ENCODE peak calls at places on chromosomes 5 and 9, in nine cellular contexts. U is NCI-H1092 treated with DMSO at 0.1 percent for 48 hours; N is foreskin fibroblast; K is activated naive CD4-positive, alpha-beta T cell; A is renal cortical epithelial cell; H is GM13976; F is NCI-H774; O is GM03348; C is fibroblast of the aortic adventitia. S is an unnamed sample.

GRCh38 chr9:114484854-114485443 is 20.3 kb downstream of the WHRN start:
- DNase-seq in U (no peak), N (peak; percentile 34), K (no peak), A (peak; percentile 47), H (peak; percentile 60), F (no peak), O (peak; percentile 68), C (peak; percentile 64), S (peak; percentile 29)

GRCh38 chr5:113039229-113039628 is 62.6 kb downstream of the DCP2 start:
- DNase-seq in U (no peak), N (no peak), K (no peak), A (no peak), H (no peak), F (no peak), O (no peak), C (no peak), S (no peak)

GRCh38 chr5:14123974-14124482 is 19.1 kb upstream of the TRIO start:
- DNase-seq in U (no peak), N (no peak), K (no peak), A (no peak), H (no peak), F (no peak), O (no peak), C (no peak), S (no peak)

GRCh38 chr5:120254385-120254784 is 209.7 kb upstream of the PRR16 start:
- DNase-seq in U (no peak), N (no peak), K (no peak), A (no peak), H (no peak), F (no peak), O (no peak), C (no peak), S (no peak)

GRCh38 chr5:77531297-77531696 is 39.2 kb upstream of the WDR41 start:
- DNase-seq in U (no peak), N (no peak), K (no peak), A (no peak), H (no peak), F (no peak), O (no peak), C (no peak), S (no peak)

GRCh38 chr9:96251451-96251850 is 50.5 kb downstream of the HSD17B3 start:
- DNase-seq in U (no peak), N (no peak), K (no peak), A (no peak), H (no peak), F (no peak), O (no peak), C (no peak), S (no peak)

GRCh38 chr5:161975350-161975749 is 92.2 kb upstream of the GABRG2 start:
- DNase-seq in U (no peak), N (no peak), K (no peak), A (no peak), H (no peak), F (no peak), O (no peak), C (no peak), S (no peak)

GRCh38 chr9:34419716-34420504 is 38.5 kb downstream of the FAM219A start:
- DNase-seq in U (no peak), N (no peak), K (no peak), A (no peak), H (no peak), F (no peak), O (no peak), C (no peak), S (no peak)

GRCh38 chr5:142644640-142645361 is 41.1 kb downstream of the FGF1 start:
- DNase-seq in U (no peak), N (peak; percentile 98), K (no peak), A (peak; percentile 98), H (no peak), F (no peak), O (peak; percentile 94), C (peak; percentile 100), S (peak; percentile 94)

GRCh38 chr5:143176048-143176447 is 227.4 kb downstream of the NR3C1 start:
- DNase-seq in U (no peak), N (no peak), K (no peak), A (peak; percentile 51), H (no peak), F (no peak), O (no peak), C (no peak), S (no peak)

GRCh38 chr5:122173484-122174191 is 44.3 kb downstream of the ZNF474 start:
- DNase-seq in U (no peak), N (no peak), K (no peak), A (no peak), H (no peak), F (no peak), O (no peak), C (no peak), S (no peak)

GRCh38 chr5:17255471-17256016 is 38.1 kb downstream of the BASP1 start:
- DNase-seq in U (no peak), N (no peak), K (no peak), A (peak; percentile 23), H (no peak), F (no peak), O (no peak), C (peak; percentile 25), S (no peak)

GRCh38 chr9:38026840-38027527 is 42.0 kb downstream of the SHB start:
- DNase-seq in U (peak; percentile 20), N (no peak), K (no peak), A (no peak), H (no peak), F (peak; percentile 46), O (no peak), C (no peak), S (no peak)

GRCh38 chr5:138955013-138955660 is 80.0 kb upstream of the LRRTM2 start:
- DNase-seq in U (peak; percentile 89), N (no peak), K (no peak), A (no peak), H (no peak), F (peak; percentile 31), O (no peak), C (no peak), S (no peak)

GRCh38 chr5:168468836-168469235 is 17.4 kb upstream of the RARS1 start:
- DNase-seq in U (no peak), N (peak; percentile 81), K (no peak), A (peak; percentile 43), H (no peak), F (no peak), O (peak; percentile 61), C (peak; percentile 64), S (peak; percentile 31)

GRCh38 chr5:7533941-7534340 is 138.0 kb downstream of the ADCY2 start:
- DNase-seq in U (no peak), N (no peak), K (no peak), A (no peak), H (no peak), F (no peak), O (no peak), C (no peak), S (no peak)

GRCh38 chr5:36944024-36944423 is 67.5 kb downstream of the NIPBL start:
- DNase-seq in U (no peak), N (no peak), K (no peak), A (no peak), H (no peak), F (no peak), O (no peak), C (no peak), S (no peak)

GRCh38 chr5:178564842-178565550 is 25.2 kb downstream of the COL23A1 start:
- DNase-seq in U (no peak), N (no peak), K (no peak), A (no peak), H (no peak), F (no peak), O (no peak), C (no peak), S (no peak)

S was measured in adipocyte.